ENCODE peak calls at places on chromosomes 11 and 22, in four cellular contexts. U, Z, X and R are unnamed samples.

GRCh38 chr11:111762981-111763643 is 3.1 kb downstream of the PPP2R1B start:
- DNase-seq in X (no peak), U (no peak), Z (no peak), R (no peak)

GRCh38 chr22:44676441-44677298 is 25.3 kb upstream of the PRR5 start:
- DNase-seq in Z (no peak), X (no peak), U (no peak), R (no peak)

GRCh38 chr11:75536786-75537629 is 11.3 kb upstream of the GDPD5 start:
- DNase-seq in X (no peak), U (no peak), Z (no peak), R (no peak)

GRCh38 chr11:66848671-66849500 is 5.6 kb downstream of the RCE1 start:
- DNase-seq in X (no peak), U (no peak), Z (no peak), R (no peak)

GRCh38 chr11:100825610-100826009 is 138.5 kb downstream of the ARHGAP42 start:
- DNase-seq in Z (no peak), X (no peak), U (no peak), R (no peak)

GRCh38 chr11:1060885-1061616 is 13.6 kb upstream of the MUC2 start:
- DNase-seq in X (no peak), Z (no peak), U (no peak), R (no peak)

GRCh38 chr11:10489444-10489785 is 34.4 kb downstream of the AMPD3 start:
- DNase-seq in X (no peak), U (no peak), Z (no peak), R (no peak)

GRCh38 chr11:1728281-1728680 is 22.1 kb downstream of the IFITM10 start:
- DNase-seq in X (no peak), U (no peak), Z (no peak), R (no peak)

GRCh38 chr11:67644472-67645418 is 5.2 kb upstream of the TBX10 start:
- DNase-seq in U (no peak), X (no peak), Z (no peak), R (no peak)